ENCODE peak calls at places on chromosomes 6 and 20, in five cellular contexts. C is endothelial cell of umbilical vein, X is sigmoid colon, N is breast epithelium, F is stomach. A is an unnamed sample.

GRCh38 chr6:99422912-99423311 is 2.2 kb downstream of the PNISR start:
- DNase-seq in C (no peak), X (no peak), N (no peak), F (no peak), A (no peak)

GRCh38 chr6:79453558-79454042 is 83.6 kb downstream of the LCA5 start:
- DNase-seq in C (no peak), X (no peak), N (no peak), F (no peak), A (peak)

GRCh38 chr6:26420607-26421235 is 18.6 kb downstream of the BTN3A1 start:
- DNase-seq in C (peak), X (no peak), N (no peak), F (no peak), A (no peak)

GRCh38 chr20:25499855-25500434 is 85.4 kb downstream of the NINL start:
- DNase-seq in C (no peak), X (no peak), N (no peak), F (no peak), A (no peak)

GRCh38 chr6:152223622-152224021 is 413.5 kb downstream of the SYNE1 start:
- DNase-seq in C (no peak), X (no peak), N (no peak), F (no peak), A (no peak)

GRCh38 chr6:127146935-127147334 is 28.5 kb downstream of the RSPO3 start:
- DNase-seq in C (peak), X (no peak), N (no peak), F (no peak), A (no peak)

GRCh38 chr20:34377072-34377847 is 14.2 kb downstream of the ITCH start:
- DNase-seq in C (no peak), X (no peak), N (no peak), F (no peak), A (no peak)

GRCh38 chr6:43768983-43769525 is 957 bp upstream of the VEGFA start:
- DNase-seq in C (no peak), X (peak), N (no peak), F (no peak), A (no peak)

GRCh38 chr6:122400121-122400450 is 634 bp downstream of the HSF2 start:
- DNase-seq in C (no peak), X (no peak), N (no peak), F (no peak), A (no peak)

GRCh38 chr6:25006565-25007001 is 70.8 kb upstream of the RIPOR2 start:
- DNase-seq in C (peak), X (peak), N (no peak), F (peak), A (peak)

GRCh38 chr6:40450483-40450882 is 136.7 kb downstream of the LRFN2 start:
- DNase-seq in C (no peak), X (no peak), N (no peak), F (no peak), A (no peak)

GRCh38 chr6:125300992-125301434 is 754 bp downstream of the HDDC2 start:
- DNase-seq in C (peak), X (no peak), N (no peak), F (no peak), A (no peak)

GRCh38 chr20:63495771-63496403 is 3.0 kb downstream of the EEF1A2 start:
- DNase-seq in C (peak), X (peak), N (no peak), F (peak), A (peak)

GRCh38 chr6:37459981-37460800 is 27.2 kb downstream of the CMTR1 start:
- DNase-seq in C (no peak), X (no peak), N (no peak), F (no peak), A (no peak)
- TF ChIP-seq POLR2A in C (no peak), X (no peak), N (no peak), F (no peak), A (no peak)

DNA sequence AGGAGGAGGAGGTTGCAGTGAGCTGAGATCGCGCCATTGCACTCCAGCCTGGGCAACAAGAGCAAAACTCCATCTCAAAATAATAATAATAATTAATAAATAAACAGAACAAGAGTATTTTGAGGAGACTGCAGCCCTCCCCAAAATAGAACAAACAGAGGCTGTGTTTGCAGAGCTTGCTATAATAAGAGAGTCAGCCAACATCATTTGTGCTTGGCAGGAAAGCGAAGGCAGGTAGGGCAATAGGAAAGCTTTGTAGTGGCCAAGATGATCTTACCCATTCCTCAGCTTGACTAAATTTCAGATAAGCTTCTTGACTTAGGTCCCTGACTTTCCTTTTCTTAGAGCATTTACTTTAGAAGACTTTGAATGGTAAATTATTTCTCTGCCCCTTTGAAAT is 6.7 kb downstream of the C6orf141 start:
- DNase-seq in C (no peak), X (no peak), N (no peak), F (no peak), A (no peak)
- TF ChIP-seq POLR2AphosphoS5 in C (no peak), X (no peak), N (no peak), F (no peak), A (no peak)

DNA sequence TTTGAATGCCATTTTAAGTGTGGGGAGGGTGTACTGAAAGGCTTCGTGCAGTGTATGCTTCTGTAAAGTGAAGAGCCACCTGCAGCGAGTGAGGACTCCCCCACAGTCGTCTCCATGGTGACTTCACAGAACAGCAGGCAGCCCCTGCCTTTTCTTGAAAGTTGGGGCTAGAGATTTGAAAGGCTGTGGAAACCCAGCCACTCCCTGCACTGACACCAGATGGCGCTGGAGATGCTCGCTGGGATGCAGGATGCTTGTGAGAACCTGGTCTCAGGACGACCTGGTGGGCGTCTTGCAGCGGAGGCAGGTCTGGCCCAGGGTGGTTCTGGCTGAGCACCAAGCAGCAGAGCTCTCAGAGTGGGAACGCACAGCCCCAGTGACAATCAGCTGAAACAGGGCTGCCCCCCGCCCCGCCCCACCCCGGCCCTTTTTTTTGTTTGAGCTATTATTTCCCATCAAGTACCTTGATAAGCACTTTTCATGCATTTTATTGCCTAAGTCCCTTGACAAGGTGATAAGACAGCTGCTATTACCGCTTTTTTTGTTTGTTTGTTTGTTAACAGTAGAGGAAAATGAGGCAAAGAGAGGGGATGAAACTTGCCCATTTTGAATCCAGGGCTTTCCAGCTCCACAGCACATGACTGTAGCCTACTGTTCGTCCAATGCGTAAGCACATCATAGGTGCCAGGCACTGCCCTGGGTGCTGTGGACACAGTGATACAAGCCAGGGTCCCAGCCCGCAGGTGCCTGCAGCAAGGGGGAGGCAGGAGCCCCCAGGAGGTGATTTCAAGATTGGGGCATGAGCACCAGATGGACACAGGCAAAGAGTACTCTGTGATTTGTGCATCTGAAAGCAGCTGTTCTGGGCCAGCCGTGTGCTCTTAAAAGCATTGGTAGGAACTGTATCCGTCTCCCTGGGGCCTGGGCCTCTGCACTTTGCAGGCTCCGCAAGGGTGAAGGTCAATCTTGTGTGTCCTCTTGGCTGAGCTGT is 150.1 kb downstream of the SYCP2 start:
- DNase-seq in C (peak), X (no peak), N (peak), F (peak), A (peak)
- H3K4me3 ChIP-seq in C (no peak), X (no peak), N (no peak), F (no peak), A (no peak)

GRCh38 chr6:13273931-13274706 is 54.2 kb downstream of the TBC1D7 start:
- DNase-seq in C (no peak), X (no peak), N (no peak), F (peak), A (no peak)
- TF ChIP-seq POLR2A in C (no peak), X (no peak), N (no peak), F (no peak), A (no peak)

A was measured in prostate gland.